ENCODE peak calls at places on chromosomes 1 and 21, in five cellular contexts. Z is amniotic stem cell, B is RWPE1, O is NCI-H2029 treated with DMSO at 0.1 percent for 48 hours, U is GM19239. I is an unnamed sample.

GRCh38 chr1:231390071-231390470 is 32.0 kb downstream of the EGLN1 start:
- DNase-seq in U (no peak), B (peak), O (no peak), Z (no peak), I (no peak)

GRCh38 chr1:10085076-10085475 is 52.3 kb downstream of the UBE4B start:
- DNase-seq in U (no peak), Z (no peak), O (no peak), B (no peak), I (no peak)

GRCh38 chr1:1304331-1305299 is 3.1 kb downstream of the ACAP3 start:
- DNase-seq in O (peak), B (peak), Z (no peak), U (no peak), I (peak)

GRCh38 chr1:47720100-47720499 is 277.1 kb downstream of the TRABD2B start:
- DNase-seq in O (no peak), B (no peak), U (no peak), Z (no peak), I (no peak)

GRCh38 chr1:30757196-30757949 is at the start of gene LAPTM5:
- DNase-seq in Z (no peak), U (no peak), O (no peak), B (no peak), I (no peak)

GRCh38 chr1:109201123-109201703 is 12.5 kb upstream of the SARS1 start:
- DNase-seq in O (no peak), Z (peak), U (no peak), B (peak), I (peak)

GRCh38 chr1:53330819-53331218 is 2.9 kb upstream of the LRP8 start:
- DNase-seq in U (no peak), Z (no peak), B (no peak), O (no peak), I (no peak)

GRCh38 chr21:32233055-32233546 is 45.7 kb downstream of the MIS18A start:
- DNase-seq in U (no peak), B (no peak), O (no peak), Z (no peak), I (no peak)

GRCh38 chr1:20426923-20427322 is 59.1 kb downstream of the CAMK2N1 start:
- DNase-seq in Z (peak), U (no peak), B (peak), O (no peak), I (no peak)

GRCh38 chr21:14736162-14736561 is 190.0 kb upstream of the SAMSN1 start:
- DNase-seq in U (peak), Z (no peak), B (no peak), O (no peak), I (no peak)

GRCh38 chr1:233328661-233329498 is 1.4 kb downstream of the MAP3K21 start:
- DNase-seq in Z (no peak), O (no peak), U (no peak), B (peak), I (peak)

GRCh38 chr1:1763657-1764621 is 14.3 kb downstream of the NADK start:
- DNase-seq in O (no peak), U (no peak), Z (no peak), B (peak), I (no peak)

GRCh38 chr1:58396150-58396549 is 150.4 kb downstream of the OMA1 start:
- DNase-seq in Z (no peak), B (no peak), O (no peak), U (no peak), I (no peak)

GRCh38 chr21:19011448-19011847 is 607.9 kb upstream of the TMPRSS15 start:
- DNase-seq in O (no peak), B (no peak), U (no peak), Z (no peak), I (peak)

GRCh38 chr1:245051349-245052221 is 103.2 kb upstream of the KIF26B start:
- DNase-seq in U (no peak), Z (no peak), O (no peak), B (no peak), I (no peak)

GRCh38 chr21:27734146-27734545 is 767.3 kb upstream of the ADAMTS5 start:
- DNase-seq in U (no peak), Z (no peak), O (no peak), B (no peak), I (no peak)

GRCh38 chr1:102550729-102551384 is 554.1 kb upstream of the OLFM3 start:
- DNase-seq in Z (no peak), U (no peak), B (no peak), O (no peak), I (peak)

GRCh38 chr1:175844877-175845276 is 101.5 kb upstream of the TNR start:
- DNase-seq in B (no peak), Z (no peak), U (no peak), O (no peak), I (no peak)

GRCh38 chr1:177864530-177865305 is 105.1 kb downstream of the SEC16B start:
- DNase-seq in Z (no peak), U (no peak), B (no peak), O (no peak), I (no peak)

GRCh38 chr1:24679725-24680124 is 36.6 kb downstream of the SRRM1 start:
- DNase-seq in B (no peak), Z (no peak), O (no peak), U (no peak), I (no peak)

GRCh38 chr21:45192332-45192731 is 95.4 kb downstream of the POFUT2 start:
- DNase-seq in Z (no peak), U (no peak), O (no peak), B (no peak), I (no peak)

GRCh38 chr1:211574705-211575104 is 4.3 kb downstream of the SLC30A1 start:
- DNase-seq in U (no peak), Z (no peak), O (no peak), B (peak), I (no peak)

GRCh38 chr1:26541431-26541815 is 11.9 kb downstream of the RPS6KA1 start:
- DNase-seq in B (no peak), O (no peak), Z (no peak), U (no peak), I (no peak)

GRCh38 chr1:166117776-166118175 is 49.0 kb downstream of the FAM78B start:
- DNase-seq in O (no peak), B (no peak), Z (no peak), U (no peak), I (no peak)

GRCh38 chr1:57844382-57844980 is 420.6 kb upstream of the DAB1 start:
- DNase-seq in U (no peak), O (no peak), B (peak), Z (no peak), I (no peak)

GRCh38 chr1:205963352-205963751 is 20.1 kb upstream of the SLC26A9 start:
- DNase-seq in Z (no peak), O (no peak), B (peak), U (no peak), I (no peak)

GRCh38 chr1:14338509-14338908 is 260.0 kb upstream of the KAZN start:
- DNase-seq in U (no peak), Z (no peak), O (no peak), B (no peak), I (no peak)

I was measured in NCI-H446.